ENCODE peak calls at places on chromosomes 13 and 19, in nine cellular contexts. T is B cell, C is GM12864, X is A549, B is lung, N is AG04450, D is cardiac fibroblast, F is H1, Z is astrocyte of the cerebellum. V is an unnamed sample.

GRCh38 chr13:60661514-60661913 is 264.5 kb downstream of the TDRD3 start:
- DNase-seq in T (no peak), C (no peak), X (no peak), B (no peak), N (no peak), D (no peak), F (no peak), Z (no peak), V (no peak)

GRCh38 chr13:92365904-92366303 is 860.7 kb upstream of the GPC6 start:
- DNase-seq in T (no peak), C (no peak), X (no peak), B (no peak), N (no peak), D (no peak), F (no peak), Z (no peak), V (no peak)

GRCh38 chr13:101757446-101758039 is 305.1 kb downstream of the ITGBL1 start:
- DNase-seq in T (no peak), C (no peak), X (peak), B (no peak), N (no peak), D (peak), F (no peak), Z (peak), V (no peak)

GRCh38 chr13:50268500-50268899 is 253.3 kb downstream of the KCNRG start:
- DNase-seq in T (no peak), C (no peak), X (no peak), B (no peak), N (no peak), D (peak), F (no peak), Z (no peak), V (no peak)

GRCh38 chr19:42396248-42396541 is 6.1 kb upstream of the CNFN start:
- DNase-seq in T (no peak), C (no peak), X (no peak), B (no peak), N (no peak), D (no peak), F (no peak), Z (no peak), V (peak)

GRCh38 chr13:77036294-77036693 is 9.3 kb upstream of the FBXL3 start:
- DNase-seq in T (no peak), C (no peak), X (no peak), B (no peak), N (no peak), D (no peak), F (no peak), Z (no peak), V (no peak)

GRCh38 chr13:74278901-74279300 is 144.7 kb upstream of the KLF12 start:
- DNase-seq in T (no peak), C (no peak), X (no peak), B (no peak), N (no peak), D (no peak), F (no peak), Z (no peak), V (no peak)

GRCh38 chr13:25213716-25214115 is 41.6 kb upstream of the AMER2 start:
- DNase-seq in T (no peak), C (no peak), X (no peak), B (no peak), N (no peak), D (no peak), F (no peak), Z (no peak), V (no peak)

GRCh38 chr19:19256072-19256969 is 16.8 kb downstream of the TM6SF2 start:
- DNase-seq in T (no peak), C (no peak), X (peak), B (no peak), N (no peak), D (no peak), F (no peak), Z (no peak), V (no peak)

GRCh38 chr13:99228737-99229691 is 28.4 kb downstream of the UBAC2 start:
- DNase-seq in T (peak), C (peak), X (no peak), B (no peak), N (peak), D (peak), F (no peak), Z (peak), V (no peak)

GRCh38 chr13:97468331-97468730 is 34.4 kb downstream of the RAP2A start:
- DNase-seq in T (no peak), C (no peak), X (no peak), B (no peak), N (no peak), D (peak), F (no peak), Z (no peak), V (no peak)

GRCh38 chr13:74444161-74444571 is 310.0 kb upstream of the KLF12 start:
- DNase-seq in T (no peak), C (no peak), X (peak), B (no peak), N (no peak), D (peak), F (no peak), Z (peak), V (no peak)

GRCh38 chr13:95741584-95742563 is 64.9 kb downstream of the DNAJC3 start:
- DNase-seq in T (no peak), C (no peak), X (no peak), B (no peak), N (no peak), D (no peak), F (no peak), Z (no peak), V (no peak)

GRCh38 chr19:2215281-2215751 is 20.8 kb downstream of the PLEKHJ1 start:
- DNase-seq in T (no peak), C (no peak), X (no peak), B (no peak), N (no peak), D (no peak), F (no peak), Z (no peak), V (no peak)

GRCh38 chr19:3227054-3227626 is 2.7 kb downstream of the CELF5 start:
- DNase-seq in T (no peak), C (no peak), X (no peak), B (no peak), N (no peak), D (no peak), F (no peak), Z (no peak), V (no peak)

GRCh38 chr19:3225677-3226093 is 1.2 kb downstream of the CELF5 start:
- DNase-seq in T (no peak), C (no peak), X (no peak), B (no peak), N (no peak), D (no peak), F (no peak), Z (no peak), V (no peak)

GRCh38 chr19:3222709-3223108 is 1.8 kb upstream of the CELF5 start:
- DNase-seq in T (no peak), C (no peak), X (no peak), B (no peak), N (no peak), D (no peak), F (no peak), Z (no peak), V (no peak)

GRCh38 chr19:3220576-3220975 is 3.9 kb upstream of the CELF5 start:
- DNase-seq in T (no peak), C (no peak), X (no peak), B (no peak), N (no peak), D (no peak), F (no peak), Z (no peak), V (no peak)

GRCh38 chr19:3224346-3225325 is at the start of gene CELF5:
- DNase-seq in T (peak), C (no peak), X (no peak), B (no peak), N (no peak), D (no peak), F (peak), Z (no peak), V (peak)
- TF ChIP-seq CTCF in T (peak), C (peak), X (peak), B (no peak), N (peak), D (no peak), F (peak), Z (peak), V (peak)

GRCh38 chr19:33226550-33227241 is 1.0 kb upstream of the SLC7A10 start:
- DNase-seq in T (no peak), C (no peak), X (peak), B (peak), N (no peak), D (no peak), F (peak), Z (no peak), V (peak)
- TF ChIP-seq CTCF in T (no peak), C (no peak), X (no peak), B (no peak), N (no peak), D (no peak), F (no peak), Z (no peak), V (no peak)

GRCh38 chr19:46372901-46373572 is 26.1 kb downstream of the PPP5C start:
- DNase-seq in T (no peak), C (no peak), X (peak), B (no peak), N (no peak), D (peak), F (peak), Z (no peak), V (peak)
- TF ChIP-seq CTCF in T (no peak), C (no peak), X (peak), B (no peak), N (peak), D (peak), F (peak), Z (peak), V (peak)

DNA sequence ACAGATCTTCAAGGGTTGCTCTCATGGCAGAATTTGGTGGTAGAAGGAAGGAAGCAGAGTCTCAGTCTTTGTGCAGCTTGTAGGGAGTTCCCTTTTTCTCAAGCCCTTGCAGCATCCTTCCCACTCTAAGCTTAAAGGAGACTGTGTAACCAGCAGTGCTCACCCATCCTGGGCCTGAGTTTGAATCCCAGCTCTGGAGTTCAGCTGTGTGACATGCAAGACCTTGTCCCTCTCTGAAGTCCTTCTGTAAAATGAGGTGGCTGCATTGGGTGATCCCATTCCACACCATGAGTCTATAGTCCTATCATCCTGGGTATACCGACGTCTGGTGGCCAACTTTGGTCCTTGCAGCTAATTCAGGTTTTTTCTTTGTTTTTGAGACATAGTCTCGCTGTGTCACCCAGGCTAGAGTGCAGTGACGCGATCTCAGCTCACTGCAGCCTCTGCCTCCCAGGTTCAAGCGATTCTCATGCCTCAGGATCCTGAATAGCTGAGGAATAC is 9.8 kb downstream of the SIGLEC10 start:
- DNase-seq in T (peak), C (no peak), X (peak), B (no peak), N (no peak), D (peak), F (no peak), Z (no peak), V (no peak)
- TF ChIP-seq CTCF in T (peak), C (peak), X (peak), B (peak), N (peak), D (peak), F (peak), Z (peak), V (peak)

DNA sequence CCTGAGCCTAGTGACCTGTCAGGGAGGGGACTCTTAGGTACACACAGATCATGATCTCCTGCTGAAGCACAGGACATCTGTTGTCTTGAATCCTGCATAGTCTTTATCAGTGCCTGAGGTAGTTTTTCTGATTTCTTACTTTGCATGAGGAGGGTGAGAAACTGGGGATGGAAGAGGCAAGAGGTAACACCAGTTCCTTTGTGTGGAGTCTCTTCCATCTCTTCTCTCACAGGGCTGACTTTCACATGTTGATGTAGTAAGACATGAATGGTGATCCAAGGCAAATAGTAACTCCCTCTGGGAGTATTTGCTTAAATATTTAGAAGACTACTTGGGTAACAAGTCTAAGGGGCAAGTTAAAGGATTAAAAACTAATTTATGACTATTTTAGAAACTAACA is 9.5 kb downstream of the NBEA start:
- DNase-seq in T (no peak), C (no peak), X (no peak), B (no peak), N (no peak), D (no peak), F (no peak), Z (no peak), V (no peak)
- TF ChIP-seq CTCF in T (no peak), C (no peak), X (no peak), B (no peak), N (no peak), D (no peak), F (no peak), Z (no peak), V (no peak)

GRCh38 chr13:27383104-27383921 is 41.1 kb upstream of the GTF3A start:
- DNase-seq in T (no peak), C (no peak), X (peak), B (no peak), N (no peak), D (no peak), F (no peak), Z (no peak), V (no peak)
- TF ChIP-seq CTCF in T (no peak), C (no peak), X (peak), B (no peak), N (no peak), D (no peak), F (no peak), Z (no peak), V (no peak)

GRCh38 chr19:7328647-7329046 is 20.1 kb upstream of the ARHGEF18 start:
- DNase-seq in T (no peak), C (no peak), X (no peak), B (no peak), N (no peak), D (no peak), F (no peak), Z (no peak), V (no peak)
- TF ChIP-seq CTCF in T (peak), C (peak), X (no peak), B (no peak), N (no peak), D (no peak), F (no peak), Z (no peak), V (no peak)

GRCh38 chr19:16386619-16387240 is 62.1 kb downstream of the KLF2 start:
- DNase-seq in T (no peak), C (peak), X (peak), B (no peak), N (peak), D (peak), F (no peak), Z (peak), V (peak)
- TF ChIP-seq CTCF in T (peak), C (peak), X (peak), B (peak), N (peak), D (peak), F (peak), Z (peak), V (peak)